ENCODE peak calls at places on chromosome 5, in ten cellular contexts. E is NCI-H2081; L is T follicular helper cell; B is endothelial cell; O is HEK293T; F is GM12865; H is GM13976; M is NCI-H1436; X is activated naive CD8-positive, alpha-beta T cell treated with anti-CD3 and anti-CD28 coated beads for 36 hours; R is amniotic stem cell. A is an unnamed sample.

GRCh38 chr5:150161242-150162141 is 5.1 kb upstream of the CDX1 start:
- DNase-seq in E (peak; percentile 56), L (peak; percentile 48), B (peak; percentile 97), O (peak; percentile 90), F (peak; percentile 67), H (peak; percentile 89), M (peak; percentile 69), X (peak; percentile 72), R (peak; percentile 45), A (no peak)

GRCh38 chr5:34735436-34736426 is 79.6 kb downstream of the RAI14 start:
- DNase-seq in E (no peak), L (no peak), B (no peak), O (no peak), F (no peak), H (no peak), M (no peak), X (no peak), R (no peak), A (no peak)

GRCh38 chr5:162488077-162488476 is 420.5 kb downstream of the GABRG2 start:
- DNase-seq in E (no peak), L (no peak), B (no peak), O (no peak), F (no peak), H (no peak), M (no peak), X (no peak), R (no peak), A (no peak)

GRCh38 chr5:135223891-135224625 is 175.0 kb downstream of the MACROH2A1 start:
- DNase-seq in E (no peak), L (no peak), B (no peak), O (no peak), F (no peak), H (no peak), M (no peak), X (no peak), R (no peak), A (no peak)

GRCh38 chr5:157767674-157768073 is 24.2 kb downstream of the LSM11 start:
- DNase-seq in E (no peak), L (no peak), B (no peak), O (no peak), F (no peak), H (no peak), M (no peak), X (no peak), R (no peak), A (no peak)

GRCh38 chr5:134577796-134578577 is 52.5 kb downstream of the JADE2 start:
- DNase-seq in E (peak; percentile 77), L (peak; percentile 67), B (peak; percentile 85), O (peak; percentile 83), F (peak; percentile 80), H (peak; percentile 86), M (peak; percentile 80), X (peak; percentile 70), R (peak; percentile 78), A (no peak)

GRCh38 chr5:1092122-1092521 is 19.7 kb downstream of the SLC12A7 start:
- DNase-seq in E (no peak), L (no peak), B (no peak), O (no peak), F (no peak), H (no peak), M (no peak), X (no peak), R (no peak), A (no peak)

GRCh38 chr5:175617447-175617846 is 40.4 kb upstream of the HRH2 start:
- DNase-seq in E (no peak), L (no peak), B (no peak), O (no peak), F (no peak), H (no peak), M (no peak), X (no peak), R (no peak), A (no peak)

GRCh38 chr5:61680247-61680646 is 348.2 kb downstream of the ZSWIM6 start:
- DNase-seq in E (no peak), L (no peak), B (no peak), O (no peak), F (no peak), H (no peak), M (no peak), X (no peak), R (no peak), A (no peak)

GRCh38 chr5:159459951-159460538 is 129.8 kb upstream of the IL12B start:
- DNase-seq in E (peak; percentile 16), L (no peak), B (no peak), O (no peak), F (peak; percentile 67), H (no peak), M (no peak), X (peak; percentile 14), R (no peak), A (no peak)

GRCh38 chr5:1380910-1381309 is 36.0 kb upstream of the CLPTM1L start:
- DNase-seq in E (no peak), L (no peak), B (no peak), O (no peak), F (no peak), H (no peak), M (no peak), X (no peak), R (no peak), A (no peak)

GRCh38 chr5:78232163-78232562 is 62.3 kb downstream of the AP3B1 start:
- DNase-seq in E (no peak), L (no peak), B (no peak), O (no peak), F (no peak), H (no peak), M (no peak), X (no peak), R (no peak), A (no peak)

GRCh38 chr5:134349463-134349862 is 17.5 kb downstream of the CDKL3 start:
- DNase-seq in E (no peak), L (no peak), B (no peak), O (no peak), F (no peak), H (no peak), M (no peak), X (no peak), R (no peak), A (no peak)

GRCh38 chr5:149274964-149275363 is 3.3 kb downstream of the AFAP1L1 start:
- DNase-seq in E (no peak), L (no peak), B (no peak), O (no peak), F (no peak), H (no peak), M (no peak), X (no peak), R (no peak), A (no peak)

GRCh38 chr5:172172912-172173591 is 15.0 kb downstream of the STK10 start:
- DNase-seq in E (no peak), L (no peak), B (no peak), O (no peak), F (no peak), H (no peak), M (no peak), X (no peak), R (no peak), A (no peak)

GRCh38 chr5:93349613-93350012 is 231.4 kb downstream of the NR2F1-AS1 start:
- DNase-seq in E (no peak), L (no peak), B (no peak), O (no peak), F (no peak), H (no peak), M (no peak), X (no peak), R (peak; percentile 21), A (peak; percentile 29)

GRCh38 chr5:39394946-39395345 is 29.8 kb downstream of the DAB2 start:
- DNase-seq in E (no peak), L (no peak), B (no peak), O (no peak), F (no peak), H (no peak), M (no peak), X (no peak), R (no peak), A (no peak)

GRCh38 chr5:28082610-28083009 is 1044.2 kb upstream of the CDH9 start:
- DNase-seq in E (no peak), L (no peak), B (no peak), O (no peak), F (no peak), H (no peak), M (no peak), X (no peak), R (no peak), A (no peak)

GRCh38 chr5:148090780-148091221 is 27.0 kb downstream of the SPINK5 start:
- DNase-seq in E (no peak), L (no peak), B (no peak), O (no peak), F (peak; percentile 49), H (no peak), M (no peak), X (no peak), R (no peak), A (no peak)

GRCh38 chr5:135596364-135596763 is 17.6 kb upstream of the CXCL14 start:
- DNase-seq in E (no peak), L (no peak), B (no peak), O (no peak), F (no peak), H (no peak), M (no peak), X (no peak), R (no peak), A (no peak)

GRCh38 chr5:2022436-2022835 is 139.7 kb upstream of the IRX4 start:
- DNase-seq in E (no peak), L (no peak), B (no peak), O (no peak), F (no peak), H (no peak), M (no peak), X (no peak), R (no peak), A (no peak)

GRCh38 chr5:37400501-37400900 is 21.4 kb downstream of the WDR70 start:
- DNase-seq in E (no peak), L (no peak), B (no peak), O (no peak), F (no peak), H (no peak), M (no peak), X (no peak), R (no peak), A (no peak)

GRCh38 chr5:65059681-65060598 is 291.2 kb downstream of the CWC27 start:
- DNase-seq in E (no peak), L (no peak), B (no peak), O (no peak), F (peak; percentile 68), H (no peak), M (no peak), X (no peak), R (no peak), A (no peak)

GRCh38 chr5:53114988-53115387 is 5.4 kb upstream of the MOCS2 start:
- DNase-seq in E (no peak), L (no peak), B (no peak), O (no peak), F (no peak), H (no peak), M (no peak), X (no peak), R (no peak), A (no peak)

GRCh38 chr5:113081881-113082546 is 105.4 kb downstream of the DCP2 start:
- DNase-seq in E (no peak), L (no peak), B (no peak), O (no peak), F (no peak), H (no peak), M (no peak), X (no peak), R (no peak), A (no peak)